ENCODE peak calls at places on chromosomes 6 and 20, in nine cellular contexts. N is body of pancreas; G is lower lobe of right lung; H is CD4-positive, alpha-beta T cell; R is pancreas; S is activated CD4-positive, alpha-beta T cell treated with anti-CD3 and anti-CD28 coated beads for 36 hours; B is psoas muscle; F is sciatic nerve; D is CD8-positive, alpha-beta T cell. W is an unnamed sample.

GRCh38 chr6:20246107-20246506 is 33.8 kb upstream of the MBOAT1 start:
- ATAC-seq in N (no peak), G (no peak), H (no peak), R (no peak), S (no peak), B (no peak), F (no peak), D (no peak), W (no peak)

GRCh38 chr6:27081188-27081587 is 166.3 kb upstream of the PRSS16 start:
- ATAC-seq in N (no peak), G (no peak), H (no peak), R (no peak), S (no peak), B (no peak), F (no peak), D (no peak), W (no peak)

GRCh38 chr6:15628499-15629131 is 34.2 kb downstream of the DTNBP1 start:
- ATAC-seq in N (no peak), G (no peak), H (peak), R (no peak), S (peak), B (no peak), F (peak), D (peak), W (no peak)

GRCh38 chr20:33709398-33709797 is 10.7 kb downstream of the PXMP4 start:
- ATAC-seq in N (no peak), G (peak), H (no peak), R (no peak), S (peak), B (no peak), F (no peak), D (no peak), W (peak)

GRCh38 chr6:105991561-105992314 is 94.4 kb upstream of the PRDM1 start:
- ATAC-seq in N (peak), G (peak), H (peak), R (peak), S (peak), B (no peak), F (no peak), D (peak), W (no peak)

GRCh38 chr6:42281570-42281969 is 63.9 kb upstream of the MRPS10 start:
- ATAC-seq in N (no peak), G (peak), H (peak), R (no peak), S (peak), B (no peak), F (no peak), D (peak), W (peak)

GRCh38 chr6:84017709-84018452 is 15.7 kb upstream of the MRAP2 start:
- ATAC-seq in N (no peak), G (no peak), H (no peak), R (peak), S (no peak), B (no peak), F (no peak), D (no peak), W (no peak)

GRCh38 chr6:17865243-17865642 is 122.2 kb downstream of the KIF13A start:
- ATAC-seq in N (no peak), G (peak), H (no peak), R (peak), S (no peak), B (peak), F (no peak), D (no peak), W (peak)

GRCh38 chr20:31260326-31260932 is 3.0 kb downstream of the DEFB115 start:
- ATAC-seq in N (no peak), G (no peak), H (no peak), R (peak), S (no peak), B (no peak), F (no peak), D (no peak), W (no peak)

GRCh38 chr6:73665686-73666319 is 12.0 kb upstream of the SLC17A5 start:
- ATAC-seq in N (no peak), G (no peak), H (no peak), R (peak), S (peak), B (no peak), F (no peak), D (no peak), W (peak)

GRCh38 chr6:117956386-117956785 is 49.3 kb downstream of the SLC35F1 start:
- ATAC-seq in N (no peak), G (no peak), H (no peak), R (no peak), S (no peak), B (no peak), F (no peak), D (no peak), W (no peak)

GRCh38 chr20:51480507-51481270 is 61.8 kb downstream of the NFATC2 start:
- ATAC-seq in N (no peak), G (no peak), H (peak), R (no peak), S (peak), B (no peak), F (no peak), D (peak), W (no peak)

GRCh38 chr20:57610261-57610952 is 9.8 kb downstream of the ZBP1 start:
- ATAC-seq in N (no peak), G (no peak), H (no peak), R (no peak), S (no peak), B (no peak), F (no peak), D (no peak), W (no peak)

GRCh38 chr6:107080036-107080435 is 35.3 kb downstream of the BEND3 start:
- ATAC-seq in N (no peak), G (no peak), H (no peak), R (peak), S (no peak), B (no peak), F (no peak), D (no peak), W (no peak)

GRCh38 chr6:10413850-10414765 is 766 bp downstream of the TFAP2A start:
- ATAC-seq in N (no peak), G (no peak), H (no peak), R (no peak), S (peak), B (no peak), F (no peak), D (no peak), W (peak)

GRCh38 chr20:17958326-17959256 is 10.0 kb downstream of the SNX5 start:
- ATAC-seq in N (peak), G (peak), H (no peak), R (peak), S (no peak), B (no peak), F (no peak), D (no peak), W (no peak)

GRCh38 chr6:129472239-129472638 is 237.7 kb downstream of the ARHGAP18 start:
- ATAC-seq in N (no peak), G (no peak), H (no peak), R (no peak), S (no peak), B (no peak), F (no peak), D (no peak), W (no peak)

GRCh38 chr20:32029561-32029960 is 19.3 kb downstream of the CCM2L start:
- ATAC-seq in N (no peak), G (no peak), H (no peak), R (no peak), S (no peak), B (no peak), F (no peak), D (no peak), W (no peak)

GRCh38 chr20:23103284-23104018 is 17.3 kb upstream of the CD93 start:
- ATAC-seq in N (no peak), G (no peak), H (no peak), R (no peak), S (no peak), B (no peak), F (no peak), D (no peak), W (no peak)

GRCh38 chr6:88913471-88913870 is 49.9 kb downstream of the RNGTT start:
- ATAC-seq in N (no peak), G (no peak), H (no peak), R (no peak), S (no peak), B (no peak), F (no peak), D (no peak), W (no peak)

GRCh38 chr6:35392111-35392702 is 49.8 kb downstream of the PPARD start:
- ATAC-seq in N (peak), G (peak), H (no peak), R (peak), S (no peak), B (no peak), F (no peak), D (no peak), W (peak)

GRCh38 chr6:14108571-14109410 is 8.8 kb upstream of the CD83 start:
- ATAC-seq in N (no peak), G (peak), H (peak), R (no peak), S (peak), B (no peak), F (peak), D (peak), W (peak)

GRCh38 chr20:16054917-16055316 is 518.3 kb downstream of the KIF16B start:
- ATAC-seq in N (no peak), G (no peak), H (no peak), R (no peak), S (no peak), B (no peak), F (no peak), D (no peak), W (no peak)

GRCh38 chr6:53258076-53258773 is 90.5 kb downstream of the ELOVL5 start:
- ATAC-seq in N (no peak), G (peak), H (no peak), R (no peak), S (no peak), B (no peak), F (no peak), D (no peak), W (no peak)

GRCh38 chr20:33704197-33704924 is 15.7 kb downstream of the PXMP4 start:
- ATAC-seq in N (no peak), G (no peak), H (no peak), R (no peak), S (no peak), B (no peak), F (no peak), D (no peak), W (peak)

GRCh38 chr6:160086754-160087153 is 34.9 kb upstream of the SLC22A1 start:
- ATAC-seq in N (no peak), G (no peak), H (no peak), R (no peak), S (no peak), B (no peak), F (no peak), D (no peak), W (peak)

GRCh38 chr20:62815066-62815991 is 1.5 kb upstream of the COL9A3 start:
- ATAC-seq in N (no peak), G (peak), H (no peak), R (no peak), S (peak), B (no peak), F (peak), D (no peak), W (no peak)

GRCh38 chr6:111713196-111713705 is 107.6 kb upstream of the TRAF3IP2 start:
- ATAC-seq in N (no peak), G (no peak), H (no peak), R (no peak), S (no peak), B (no peak), F (no peak), D (no peak), W (no peak)

GRCh38 chr6:152948150-152948768 is 34.6 kb downstream of the FBXO5 start:
- ATAC-seq in N (peak), G (peak), H (peak), R (peak), S (peak), B (no peak), F (peak), D (peak), W (peak)

GRCh38 chr20:50729925-50730764 is 1.2 kb upstream of the PARD6B start:
- ATAC-seq in N (no peak), G (peak), H (no peak), R (no peak), S (no peak), B (no peak), F (peak), D (no peak), W (no peak)

GRCh38 chr6:106927531-106928398 is 46.8 kb downstream of the CD24 start:
- ATAC-seq in N (peak), G (no peak), H (no peak), R (peak), S (no peak), B (no peak), F (no peak), D (no peak), W (peak)

GRCh38 chr6:119355157-119355556 is 5.6 kb upstream of the MAN1A1 start:
- ATAC-seq in N (peak), G (peak), H (no peak), R (peak), S (no peak), B (no peak), F (peak), D (no peak), W (no peak)

GRCh38 chr20:57526885-57527566 is 2.1 kb upstream of the CTCFL start:
- ATAC-seq in N (no peak), G (no peak), H (no peak), R (no peak), S (no peak), B (no peak), F (no peak), D (no peak), W (no peak)

GRCh38 chr6:158332237-158332636 is 20.0 kb downstream of the TULP4 start:
- ATAC-seq in N (no peak), G (peak), H (no peak), R (no peak), S (no peak), B (no peak), F (no peak), D (no peak), W (no peak)